ENCODE peak calls at places on chromosomes 7 and 10, in eight cellular contexts. One of them, this sample, is unnamed.

GRCh38 chr7:99035723-99036530 is 108.0 kb downstream of the SMURF1 start:
- DNase-seq in heart right ventricle: no peak
- DNase-seq in A549: no peak
- DNase-seq in fibroblast of pulmonary artery: no peak
- DNase-seq in sigmoid colon: no peak
- DNase-seq in PC-3: no peak
- DNase-seq in fibroblast of lung: no peak
- DNase-seq in neural crest cell: no peak
- DNase-seq in this sample: no peak

GRCh38 chr7:132407764-132408163 is 168.5 kb downstream of the PLXNA4 start:
- DNase-seq in A549: no peak
- DNase-seq in fibroblast of lung: peak; percentile 61
- DNase-seq in fibroblast of pulmonary artery: peak; percentile 59
- DNase-seq in PC-3: no peak
- DNase-seq in heart right ventricle: no peak
- DNase-seq in sigmoid colon: no peak
- DNase-seq in neural crest cell: no peak
- DNase-seq in this sample: no peak

GRCh38 chr10:86291616-86292340 is 74.8 kb downstream of the GRID1 start:
- DNase-seq in heart right ventricle: no peak
- DNase-seq in fibroblast of pulmonary artery: no peak
- DNase-seq in PC-3: no peak
- DNase-seq in sigmoid colon: peak; percentile 33
- DNase-seq in neural crest cell: no peak
- DNase-seq in fibroblast of lung: no peak
- DNase-seq in A549: no peak
- DNase-seq in this sample: peak; percentile 31

GRCh38 chr7:122864016-122864415 is 22.2 kb downstream of the CADPS2 start:
- DNase-seq in neural crest cell: no peak
- DNase-seq in fibroblast of pulmonary artery: no peak
- DNase-seq in A549: no peak
- DNase-seq in fibroblast of lung: no peak
- DNase-seq in sigmoid colon: no peak
- DNase-seq in PC-3: no peak
- DNase-seq in heart right ventricle: no peak
- DNase-seq in this sample: no peak

GRCh38 chr10:115272482-115272881 is 179.3 kb downstream of the ATRNL1 start:
- DNase-seq in heart right ventricle: no peak
- DNase-seq in A549: no peak
- DNase-seq in sigmoid colon: no peak
- DNase-seq in neural crest cell: no peak
- DNase-seq in fibroblast of lung: no peak
- DNase-seq in PC-3: no peak
- DNase-seq in fibroblast of pulmonary artery: no peak
- DNase-seq in this sample: no peak

GRCh38 chr7:28773423-28774129 is 184.6 kb downstream of the TRIL start:
- DNase-seq in neural crest cell: no peak
- DNase-seq in heart right ventricle: no peak
- DNase-seq in sigmoid colon: no peak
- DNase-seq in fibroblast of lung: no peak
- DNase-seq in PC-3: no peak
- DNase-seq in fibroblast of pulmonary artery: no peak
- DNase-seq in A549: no peak
- DNase-seq in this sample: no peak

GRCh38 chr7:31102973-31103850 is 51.1 kb downstream of the ADCYAP1R1 start:
- DNase-seq in fibroblast of pulmonary artery: no peak
- DNase-seq in sigmoid colon: no peak
- DNase-seq in heart right ventricle: no peak
- DNase-seq in PC-3: no peak
- DNase-seq in neural crest cell: no peak
- DNase-seq in fibroblast of lung: no peak
- DNase-seq in A549: no peak
- DNase-seq in this sample: no peak

GRCh38 chr10:119502214-119502613 is 40.3 kb downstream of the RGS10 start:
- DNase-seq in heart right ventricle: no peak
- DNase-seq in neural crest cell: no peak
- DNase-seq in fibroblast of lung: no peak
- DNase-seq in sigmoid colon: no peak
- DNase-seq in fibroblast of pulmonary artery: no peak
- DNase-seq in A549: no peak
- DNase-seq in PC-3: no peak
- DNase-seq in this sample: no peak

GRCh38 chr7:136009488-136010079 is 32.4 kb upstream of the MTPN start:
- DNase-seq in fibroblast of pulmonary artery: peak; percentile 70
- DNase-seq in PC-3: peak; percentile 76
- DNase-seq in fibroblast of lung: peak; percentile 68
- DNase-seq in neural crest cell: no peak
- DNase-seq in A549: peak; percentile 49
- DNase-seq in heart right ventricle: no peak
- DNase-seq in sigmoid colon: no peak
- DNase-seq in this sample: peak; percentile 64

GRCh38 chr10:63515002-63515763 is 6.0 kb upstream of the REEP3 start:
- DNase-seq in heart right ventricle: peak; percentile 32
- DNase-seq in sigmoid colon: no peak
- DNase-seq in neural crest cell: no peak
- DNase-seq in fibroblast of lung: peak; percentile 31
- DNase-seq in fibroblast of pulmonary artery: peak; percentile 81
- DNase-seq in PC-3: peak; percentile 89
- DNase-seq in A549: peak; percentile 53
- DNase-seq in this sample: peak; percentile 66

GRCh38 chr10:98033515-98033914 is 3.1 kb upstream of the CRTAC1 start:
- DNase-seq in A549: no peak
- DNase-seq in fibroblast of lung: no peak
- DNase-seq in fibroblast of pulmonary artery: no peak
- DNase-seq in PC-3: no peak
- DNase-seq in sigmoid colon: no peak
- DNase-seq in heart right ventricle: no peak
- DNase-seq in neural crest cell: no peak
- DNase-seq in this sample: no peak
- TF ChIP-seq CTCF in A549: no peak
- TF ChIP-seq CTCF in fibroblast of lung: no peak
- TF ChIP-seq CTCF in fibroblast of pulmonary artery: no peak
- TF ChIP-seq CTCF in PC-3: no peak
- TF ChIP-seq CTCF in sigmoid colon: no peak
- TF ChIP-seq CTCF in heart right ventricle: no peak
- TF ChIP-seq CTCF in neural crest cell: no peak
- TF ChIP-seq CTCF in this sample: no peak

GRCh38 chr7:142307246-142307900 is 49.5 kb upstream of the PRSS58 start:
- DNase-seq in fibroblast of pulmonary artery: no peak
- DNase-seq in neural crest cell: no peak
- DNase-seq in sigmoid colon: no peak
- DNase-seq in fibroblast of lung: no peak
- DNase-seq in heart right ventricle: no peak
- DNase-seq in A549: no peak
- DNase-seq in PC-3: no peak
- DNase-seq in this sample: no peak

GRCh38 chr7:142301299-142301698 is 43.4 kb upstream of the PRSS58 start:
- DNase-seq in fibroblast of pulmonary artery: no peak
- DNase-seq in fibroblast of lung: no peak
- DNase-seq in sigmoid colon: no peak
- DNase-seq in A549: no peak
- DNase-seq in neural crest cell: no peak
- DNase-seq in heart right ventricle: no peak
- DNase-seq in PC-3: no peak
- DNase-seq in this sample: peak; percentile 84

GRCh38 chr7:142301923-142302550 is 44.2 kb upstream of the PRSS58 start:
- DNase-seq in heart right ventricle: no peak
- DNase-seq in A549: peak; percentile 25
- DNase-seq in sigmoid colon: no peak
- DNase-seq in PC-3: peak; percentile 31
- DNase-seq in neural crest cell: no peak
- DNase-seq in fibroblast of lung: no peak
- DNase-seq in fibroblast of pulmonary artery: no peak
- DNase-seq in this sample: peak; percentile 71

GRCh38 chr7:142300689-142301088 is 42.8 kb upstream of the PRSS58 start:
- DNase-seq in heart right ventricle: no peak
- DNase-seq in sigmoid colon: no peak
- DNase-seq in A549: peak; percentile 14
- DNase-seq in neural crest cell: no peak
- DNase-seq in fibroblast of lung: no peak
- DNase-seq in fibroblast of pulmonary artery: no peak
- DNase-seq in PC-3: peak; percentile 17
- DNase-seq in this sample: peak; percentile 68

DNA sequence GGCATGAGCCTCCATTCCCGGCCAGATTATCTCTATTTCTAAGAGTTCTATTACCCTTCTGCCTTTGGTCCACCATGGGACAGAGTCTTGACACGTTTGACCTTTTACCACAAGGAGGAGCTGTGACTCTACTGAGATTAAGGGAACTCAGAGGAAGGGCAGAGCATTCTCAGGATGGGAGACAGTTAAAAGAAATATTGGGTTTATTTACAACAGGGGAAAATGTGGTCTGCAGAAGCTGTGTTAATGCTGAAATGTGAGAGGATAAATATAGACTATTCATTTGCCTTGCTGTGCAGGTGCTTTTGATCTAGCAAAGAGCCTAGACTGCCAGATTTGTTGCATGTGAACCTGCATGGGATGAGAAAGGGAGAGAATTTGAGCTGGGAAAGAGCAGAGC is 45.8 kb upstream of the PRSS58 start:
- DNase-seq in fibroblast of pulmonary artery: no peak
- DNase-seq in A549: peak; percentile 33
- DNase-seq in fibroblast of lung: no peak
- DNase-seq in sigmoid colon: no peak
- DNase-seq in heart right ventricle: no peak
- DNase-seq in neural crest cell: no peak
- DNase-seq in PC-3: peak; percentile 37
- DNase-seq in this sample: peak; percentile 58
- TF ChIP-seq CTCF in fibroblast of pulmonary artery: no peak
- TF ChIP-seq CTCF in A549: peak; percentile 18
- TF ChIP-seq CTCF in fibroblast of lung: no peak
- TF ChIP-seq CTCF in sigmoid colon: no peak
- TF ChIP-seq CTCF in heart right ventricle: peak; percentile 39
- TF ChIP-seq CTCF in neural crest cell: peak; percentile 56
- TF ChIP-seq CTCF in PC-3: peak; percentile 46
- TF ChIP-seq CTCF in this sample: peak; percentile 74

GRCh38 chr10:122715576-122715975 is 15.9 kb upstream of the C10orf120 start:
- DNase-seq in heart right ventricle: no peak
- DNase-seq in A549: no peak
- DNase-seq in sigmoid colon: no peak
- DNase-seq in fibroblast of lung: no peak
- DNase-seq in neural crest cell: no peak
- DNase-seq in fibroblast of pulmonary artery: no peak
- DNase-seq in PC-3: no peak
- DNase-seq in this sample: no peak
- TF ChIP-seq CTCF in heart right ventricle: no peak
- TF ChIP-seq CTCF in A549: no peak
- TF ChIP-seq CTCF in sigmoid colon: no peak
- TF ChIP-seq CTCF in fibroblast of lung: no peak
- TF ChIP-seq CTCF in neural crest cell: no peak
- TF ChIP-seq CTCF in fibroblast of pulmonary artery: no peak
- TF ChIP-seq CTCF in PC-3: no peak
- TF ChIP-seq CTCF in this sample: no peak

GRCh38 chr10:25682203-25682950 is 251.7 kb upstream of the MYO3A start:
- DNase-seq in PC-3: no peak
- DNase-seq in fibroblast of lung: peak; percentile 4
- DNase-seq in A549: peak; percentile 21
- DNase-seq in heart right ventricle: peak; percentile 52
- DNase-seq in sigmoid colon: no peak
- DNase-seq in fibroblast of pulmonary artery: peak; percentile 88
- DNase-seq in neural crest cell: no peak
- DNase-seq in this sample: no peak
- TF ChIP-seq CTCF in PC-3: peak; percentile 22
- TF ChIP-seq CTCF in fibroblast of lung: peak; percentile 30
- TF ChIP-seq CTCF in A549: peak; percentile 34
- TF ChIP-seq CTCF in heart right ventricle: peak; percentile 57
- TF ChIP-seq CTCF in sigmoid colon: no peak
- TF ChIP-seq CTCF in fibroblast of pulmonary artery: peak; percentile 98
- TF ChIP-seq CTCF in neural crest cell: peak; percentile 39
- TF ChIP-seq CTCF in this sample: no peak

GRCh38 chr7:74059681-74060588 is 23.7 kb upstream of the LIMK1 start:
- DNase-seq in neural crest cell: no peak
- DNase-seq in fibroblast of pulmonary artery: no peak
- DNase-seq in PC-3: peak; percentile 77
- DNase-seq in fibroblast of lung: no peak
- DNase-seq in heart right ventricle: no peak
- DNase-seq in sigmoid colon: no peak
- DNase-seq in A549: peak; percentile 45
- DNase-seq in this sample: no peak
- TF ChIP-seq CTCF in neural crest cell: no peak
- TF ChIP-seq CTCF in fibroblast of pulmonary artery: no peak
- TF ChIP-seq CTCF in PC-3: peak; percentile 33
- TF ChIP-seq CTCF in fibroblast of lung: no peak
- TF ChIP-seq CTCF in heart right ventricle: no peak
- TF ChIP-seq CTCF in sigmoid colon: no peak
- TF ChIP-seq CTCF in A549: no peak
- TF ChIP-seq CTCF in this sample: peak; percentile 2